ENCODE peak calls at places on chromosome 22, in nine cellular contexts. S, N, C, U, O, W, H, E and L are unnamed samples.

GRCh38 chr22:22928666-22929380 is 41.2 kb downstream of the IGLL5 start:
- DNase-seq in S (no peak), N (no peak), C (no peak), U (no peak), O (peak; percentile 27), W (no peak), H (no peak), E (no peak), L (no peak)

GRCh38 chr22:20400606-20401375 is 6.8 kb downstream of the ZNF74 start:
- DNase-seq in S (no peak), N (no peak), C (no peak), U (no peak), O (no peak), W (no peak), H (no peak), E (no peak), L (no peak)

GRCh38 chr22:44566911-44567310 is 68.9 kb upstream of the RTL6 start:
- DNase-seq in S (no peak), N (no peak), C (no peak), U (no peak), O (no peak), W (no peak), H (no peak), E (no peak), L (no peak)

GRCh38 chr22:17772963-17773605 is 1.2 kb downstream of the BID start:
- DNase-seq in S (no peak), N (no peak), C (no peak), U (peak; percentile 63), O (no peak), W (no peak), H (no peak), E (peak; percentile 16), L (peak; percentile 49)

GRCh38 chr22:42316988-42317387 is 46.5 kb upstream of the TCF20 start:
- DNase-seq in S (no peak), N (no peak), C (peak; percentile 29), U (no peak), O (peak; percentile 31), W (no peak), H (no peak), E (no peak), L (no peak)

GRCh38 chr22:35705141-35705540 is 12.5 kb upstream of the APOL5 start:
- DNase-seq in S (no peak), N (no peak), C (no peak), U (peak; percentile 62), O (no peak), W (no peak), H (peak; percentile 64), E (no peak), L (no peak)

GRCh38 chr22:31829505-31829904 is 75.7 kb downstream of the DEPDC5 start:
- DNase-seq in S (no peak), N (peak; percentile 89), C (peak; percentile 16), U (peak; percentile 73), O (no peak), W (peak; percentile 77), H (peak; percentile 58), E (no peak), L (peak; percentile 89)

GRCh38 chr22:30705710-30706651 is 11.3 kb downstream of the OSBP2 start:
- DNase-seq in S (peak; percentile 15), N (peak; percentile 70), C (no peak), U (no peak), O (no peak), W (no peak), H (peak; percentile 68), E (no peak), L (no peak)

GRCh38 chr22:22710719-22711531 is 66.5 kb downstream of the GGTLC2 start:
- DNase-seq in S (peak; percentile 73), N (no peak), C (no peak), U (peak; percentile 14), O (peak; percentile 35), W (peak; percentile 46), H (no peak), E (peak; percentile 70), L (peak; percentile 21)

GRCh38 chr22:32957093-32957835 is 100.9 kb downstream of the SYN3 start:
- DNase-seq in S (no peak), N (no peak), C (no peak), U (no peak), O (no peak), W (no peak), H (no peak), E (no peak), L (no peak)

GRCh38 chr22:22684605-22685561 is 40.5 kb downstream of the GGTLC2 start:
- DNase-seq in S (peak; percentile 68), N (no peak), C (peak; percentile 18), U (no peak), O (no peak), W (no peak), H (peak; percentile 45), E (peak; percentile 33), L (no peak)

GRCh38 chr22:50569896-50570535 is 7.3 kb upstream of the SYCE3 start:
- DNase-seq in S (no peak), N (no peak), C (no peak), U (no peak), O (no peak), W (no peak), H (no peak), E (no peak), L (no peak)

GRCh38 chr22:22122348-22123117 is 122.1 kb upstream of the VPREB1 start:
- DNase-seq in S (no peak), N (no peak), C (no peak), U (no peak), O (no peak), W (no peak), H (no peak), E (no peak), L (no peak)

GRCh38 chr22:48844096-48844675 is 983.5 kb downstream of the BRD1 start:
- DNase-seq in S (no peak), N (no peak), C (no peak), U (no peak), O (no peak), W (no peak), H (no peak), E (no peak), L (no peak)

GRCh38 chr22:32334640-32335365 is 22.9 kb upstream of the RFPL3 start:
- DNase-seq in S (no peak), N (no peak), C (no peak), U (no peak), O (no peak), W (no peak), H (no peak), E (no peak), L (no peak)

GRCh38 chr22:34866501-34867171 is 199.3 kb upstream of the ISX start:
- DNase-seq in S (no peak), N (no peak), C (peak; percentile 43), U (no peak), O (no peak), W (no peak), H (no peak), E (no peak), L (peak; percentile 13)

GRCh38 chr22:43828711-43829447 is 16.8 kb upstream of the EFCAB6 start:
- DNase-seq in S (no peak), N (no peak), C (no peak), U (no peak), O (peak; percentile 88), W (no peak), H (peak; percentile 63), E (peak; percentile 32), L (no peak)

GRCh38 chr22:44735518-44736428 is 16.6 kb upstream of the ARHGAP8 start:
- DNase-seq in S (peak; percentile 84), N (no peak), C (no peak), U (peak; percentile 68), O (peak; percentile 74), W (peak; percentile 52), H (no peak), E (peak; percentile 71), L (peak; percentile 37)

GRCh38 chr22:38720350-38720749 is 14.6 kb downstream of the GTPBP1 start:
- DNase-seq in S (no peak), N (no peak), C (no peak), U (no peak), O (no peak), W (no peak), H (no peak), E (no peak), L (no peak)

GRCh38 chr22:49190816-49191505 is 636.7 kb downstream of the BRD1 start:
- DNase-seq in S (peak; percentile 22), N (no peak), C (no peak), U (no peak), O (no peak), W (no peak), H (no peak), E (no peak), L (no peak)

GRCh38 chr22:39989633-39990032 is 5.1 kb upstream of the FAM83F start:
- DNase-seq in S (no peak), N (no peak), C (no peak), U (no peak), O (no peak), W (no peak), H (no peak), E (no peak), L (no peak)

GRCh38 chr22:43014062-43014875 is 680 bp downstream of the PACSIN2 start:
- DNase-seq in S (no peak), N (no peak), C (no peak), U (no peak), O (peak; percentile 37), W (no peak), H (no peak), E (peak; percentile 54), L (peak; percentile 43)

GRCh38 chr22:36330655-36331305 is 57.0 kb downstream of the MYH9 start:
- DNase-seq in S (no peak), N (no peak), C (no peak), U (no peak), O (peak; percentile 69), W (no peak), H (no peak), E (no peak), L (no peak)

GRCh38 chr22:38853149-38853548 is 9.3 kb upstream of the NPTXR start:
- DNase-seq in S (no peak), N (no peak), C (no peak), U (no peak), O (no peak), W (no peak), H (no peak), E (no peak), L (no peak)

GRCh38 chr22:24043957-24044356 is 32.9 kb downstream of the CABIN1 start:
- DNase-seq in S (no peak), N (no peak), C (no peak), U (no peak), O (no peak), W (no peak), H (no peak), E (no peak), L (no peak)

GRCh38 chr22:49747705-49748104 is 80.0 kb downstream of the BRD1 start:
- DNase-seq in S (no peak), N (no peak), C (no peak), U (no peak), O (no peak), W (no peak), H (no peak), E (no peak), L (no peak)

GRCh38 chr22:45450931-45451651 is 37.6 kb downstream of the RIBC2 start:
- DNase-seq in S (no peak), N (no peak), C (no peak), U (peak; percentile 54), O (no peak), W (no peak), H (peak; percentile 83), E (no peak), L (no peak)

GRCh38 chr22:36010913-36011312 is 17.7 kb downstream of the RBFOX2 start:
- DNase-seq in S (no peak), N (no peak), C (no peak), U (peak; percentile 44), O (no peak), W (no peak), H (peak; percentile 62), E (no peak), L (peak; percentile 76)